ENCODE peak calls at places on chromosome 10, in eight cellular contexts. Q is GM12891, V is GM23338, I is prostate gland, A is HepG2, C is HCT116, U is Panc1, S is upper lobe of left lung. N is an unnamed sample.

GRCh38 chr10:77637986-77638765 is 568 bp upstream of the KCNMA1 start:
- DNase-seq in Q (no peak), V (peak; percentile 77), I (no peak), A (no peak), C (no peak), U (no peak), S (no peak), N (peak; percentile 31)

GRCh38 chr10:49168821-49169495 is 19.2 kb downstream of the TMEM273 start:
- DNase-seq in Q (no peak), V (no peak), I (no peak), A (no peak), C (no peak), U (no peak), S (no peak), N (no peak)

GRCh38 chr10:43228783-43229207 is 38.1 kb downstream of the RASGEF1A start:
- DNase-seq in Q (no peak), V (no peak), I (no peak), A (no peak), C (no peak), U (no peak), S (peak; percentile 22), N (peak; percentile 7)

GRCh38 chr10:4013651-4014085 is 228.7 kb upstream of the KLF6 start:
- DNase-seq in Q (no peak), V (no peak), I (no peak), A (no peak), C (no peak), U (no peak), S (peak; percentile 33), N (no peak)

GRCh38 chr10:4661572-4662255 is 164.3 kb upstream of the AKR1E2 start:
- DNase-seq in Q (no peak), V (no peak), I (peak; percentile 65), A (peak; percentile 78), C (no peak), U (no peak), S (peak; percentile 55), N (peak; percentile 29)

GRCh38 chr10:132298038-132298935 is 9.5 kb downstream of the STK32C start:
- DNase-seq in Q (no peak), V (no peak), I (no peak), A (no peak), C (no peak), U (no peak), S (no peak), N (no peak)

GRCh38 chr10:12333382-12334185 is 15.8 kb upstream of the CAMK1D start:
- DNase-seq in Q (no peak), V (no peak), I (peak; percentile 42), A (no peak), C (peak; percentile 78), U (peak; percentile 39), S (peak; percentile 77), N (peak; percentile 51)

GRCh38 chr10:91389636-91390512 is 20.3 kb upstream of the HECTD2 start:
- DNase-seq in Q (no peak), V (peak; percentile 85), I (peak; percentile 36), A (peak; percentile 54), C (peak; percentile 37), U (no peak), S (no peak), N (no peak)

GRCh38 chr10:20303453-20304152 is 487.4 kb downstream of the PLXDC2 start:
- DNase-seq in Q (no peak), V (no peak), I (no peak), A (peak; percentile 7), C (no peak), U (no peak), S (no peak), N (no peak)

GRCh38 chr10:23275355-23275754 is 69.2 kb downstream of the C10orf67 start:
- DNase-seq in Q (no peak), V (no peak), I (no peak), A (peak; percentile 3), C (no peak), U (no peak), S (no peak), N (no peak)

GRCh38 chr10:96577037-96577436 is 9.8 kb downstream of the TM9SF3 start:
- DNase-seq in Q (no peak), V (no peak), I (peak; percentile 22), A (no peak), C (no peak), U (no peak), S (no peak), N (no peak)

GRCh38 chr10:58776613-58777318 is 264.1 kb downstream of the BICC1 start:
- DNase-seq in Q (no peak), V (no peak), I (no peak), A (no peak), C (no peak), U (no peak), S (no peak), N (no peak)

GRCh38 chr10:21533577-21534475 is at the start of gene MLLT10:
- DNase-seq in Q (peak; percentile 89), V (peak; percentile 97), I (peak; percentile 93), A (peak; percentile 94), C (peak; percentile 81), U (no peak), S (peak; percentile 96), N (peak; percentile 94)
- TF ChIP-seq POLR2AphosphoS5 in Q (peak; percentile 64), V (peak; percentile 69), I (peak; percentile 30), A (peak; percentile 75), C (peak; percentile 86), U (peak; percentile 49), S (peak; percentile 39), N (peak; percentile 79)

GRCh38 chr10:116017405-116017804 is 255.6 kb downstream of the GFRA1 start:
- DNase-seq in Q (no peak), V (no peak), I (no peak), A (no peak), C (no peak), U (no peak), S (no peak), N (no peak)

GRCh38 chr10:116014326-116014725 is 258.7 kb downstream of the GFRA1 start:
- DNase-seq in Q (no peak), V (no peak), I (no peak), A (no peak), C (no peak), U (no peak), S (no peak), N (no peak)

GRCh38 chr10:116015922-116016321 is 257.1 kb downstream of the GFRA1 start:
- DNase-seq in Q (no peak), V (no peak), I (no peak), A (no peak), C (no peak), U (no peak), S (no peak), N (no peak)

GRCh38 chr10:116011929-116012328 is 261.1 kb downstream of the GFRA1 start:
- DNase-seq in Q (no peak), V (no peak), I (no peak), A (no peak), C (no peak), U (no peak), S (no peak), N (no peak)

GRCh38 chr10:116014859-116015258 is 258.1 kb downstream of the GFRA1 start:
- DNase-seq in Q (peak; percentile 14), V (no peak), I (no peak), A (no peak), C (no peak), U (no peak), S (no peak), N (no peak)
- TF ChIP-seq POLR2AphosphoS5 in Q (no peak), V (no peak), I (no peak), A (no peak), C (no peak), U (no peak), S (no peak), N (no peak)

GRCh38 chr10:103491729-103492364 is 1.7 kb upstream of the NEURL1 start:
- DNase-seq in Q (no peak), V (no peak), I (no peak), A (peak; percentile 25), C (peak; percentile 44), U (peak; percentile 20), S (no peak), N (no peak)
- TF ChIP-seq POLR2AphosphoS5 in Q (no peak), V (no peak), I (no peak), A (no peak), C (peak; percentile 41), U (no peak), S (no peak), N (peak; percentile 17)

GRCh38 chr10:112951349-112952281 is 1.6 kb downstream of the TCF7L2 start:
- DNase-seq in Q (no peak), V (peak; percentile 75), I (peak; percentile 46), A (peak; percentile 86), C (peak; percentile 72), U (no peak), S (peak; percentile 57), N (peak; percentile 67)
- TF ChIP-seq POLR2AphosphoS5 in Q (no peak), V (peak; percentile 28), I (peak; percentile 60), A (peak; percentile 65), C (peak; percentile 61), U (peak; percentile 68), S (peak; percentile 63), N (peak; percentile 61)

GRCh38 chr10:75507469-75507868 is 76.0 kb downstream of the LRMDA start:
- DNase-seq in Q (no peak), V (no peak), I (no peak), A (no peak), C (no peak), U (no peak), S (no peak), N (no peak)
- TF ChIP-seq POLR2AphosphoS5 in Q (no peak), V (no peak), I (no peak), A (no peak), C (no peak), U (no peak), S (no peak), N (no peak)

GRCh38 chr10:24849051-24849450 is 103.4 kb downstream of the PRTFDC1 start:
- DNase-seq in Q (no peak), V (no peak), I (no peak), A (no peak), C (no peak), U (no peak), S (no peak), N (no peak)
- TF ChIP-seq POLR2AphosphoS5 in Q (no peak), V (no peak), I (no peak), A (no peak), C (no peak), U (no peak), S (no peak), N (no peak)

DNA sequence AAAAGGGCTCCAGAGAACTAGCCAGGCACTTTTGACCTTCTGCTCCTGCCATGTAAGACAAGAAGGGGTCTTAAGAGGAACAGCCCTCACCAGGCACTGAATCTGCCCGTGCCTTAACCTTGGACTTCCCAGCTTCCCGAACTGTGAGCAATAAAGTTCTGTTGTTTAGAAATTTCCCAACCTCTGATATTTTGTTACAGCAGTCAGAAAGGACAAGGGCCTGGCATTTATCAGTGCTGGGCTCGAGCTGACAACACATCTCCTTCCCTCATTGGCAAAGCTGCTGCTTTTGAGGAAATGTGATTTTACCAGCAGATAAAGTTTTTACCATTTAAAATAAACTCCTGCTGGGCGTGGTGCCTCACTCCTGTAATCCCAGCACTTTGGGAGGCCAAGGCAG is 103.5 kb downstream of the GPR26 start:
- DNase-seq in Q (no peak), V (no peak), I (no peak), A (no peak), C (no peak), U (no peak), S (no peak), N (no peak)
- TF ChIP-seq POLR2AphosphoS5 in Q (no peak), V (no peak), I (no peak), A (no peak), C (no peak), U (no peak), S (no peak), N (peak; percentile 69)

DNA sequence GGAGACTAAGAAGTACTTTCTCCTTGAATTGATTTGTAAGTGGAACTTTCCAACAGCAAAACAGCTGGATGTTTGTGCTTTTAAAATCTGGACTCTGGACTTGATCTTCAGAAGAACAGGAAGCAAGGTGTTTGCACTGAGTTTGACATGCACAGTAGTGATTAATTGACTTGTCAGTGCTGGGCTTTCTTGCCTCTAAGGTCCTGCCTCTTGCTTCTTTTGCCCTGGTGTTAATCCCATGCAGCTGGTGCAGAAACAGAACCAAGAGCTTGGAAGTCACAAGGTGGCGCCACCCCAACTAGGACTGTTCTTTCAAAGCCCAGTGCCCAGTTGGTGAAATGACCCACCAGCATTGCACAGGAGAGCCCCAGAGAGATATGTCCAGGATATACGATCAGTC is 66.8 kb upstream of the SEPHS1 start:
- DNase-seq in Q (no peak), V (peak; percentile 77), I (no peak), A (peak; percentile 88), C (peak; percentile 43), U (no peak), S (no peak), N (peak; percentile 39)
- TF ChIP-seq POLR2AphosphoS5 in Q (no peak), V (no peak), I (no peak), A (no peak), C (no peak), U (no peak), S (no peak), N (no peak)